ENCODE peak calls at places on chromosomes 12 and 14, in four cellular contexts. One of them, this sample, is unnamed.

GRCh38 chr14:106605548-106606448 is 1079.4 kb downstream of the TMEM121 start:
- DNase-seq in HepG2: peak
- DNase-seq in H1: no peak
- DNase-seq in A549: no peak
- DNase-seq in this sample: peak

GRCh38 chr12:124718458-124718857 is 145.2 kb downstream of the SCARB1 start:
- DNase-seq in H1: no peak
- DNase-seq in A549: no peak
- DNase-seq in HepG2: no peak
- DNase-seq in this sample: no peak

GRCh38 chr14:105503296-105503640 is 12.2 kb downstream of the TEDC1 start:
- DNase-seq in HepG2: no peak
- DNase-seq in A549: no peak
- DNase-seq in H1: no peak
- DNase-seq in this sample: no peak

GRCh38 chr12:124390442-124391116 is 95.7 kb downstream of the RFLNA start:
- DNase-seq in H1: no peak
- DNase-seq in A549: peak
- DNase-seq in HepG2: no peak
- DNase-seq in this sample: no peak

GRCh38 chr14:66752109-66752508 is 244.2 kb downstream of the GPHN start:
- DNase-seq in A549: no peak
- DNase-seq in HepG2: no peak
- DNase-seq in H1: no peak
- DNase-seq in this sample: no peak

GRCh38 chr14:22530101-22530500 is 58.9 kb downstream of the DAD1 start:
- DNase-seq in HepG2: no peak
- DNase-seq in A549: no peak
- DNase-seq in H1: no peak
- DNase-seq in this sample: no peak

GRCh38 chr12:96063046-96063445 is 27.7 kb upstream of the LTA4H start:
- DNase-seq in HepG2: no peak
- DNase-seq in A549: peak
- DNase-seq in H1: no peak
- DNase-seq in this sample: no peak

GRCh38 chr12:21940972-21941521 is at the start of gene ABCC9:
- DNase-seq in HepG2: no peak
- DNase-seq in H1: peak
- DNase-seq in A549: no peak
- DNase-seq in this sample: peak

GRCh38 chr14:24367506-24368214 is at the start of gene NFATC4:
- DNase-seq in H1: peak
- DNase-seq in HepG2: peak
- DNase-seq in A549: no peak
- DNase-seq in this sample: peak

GRCh38 chr12:14841761-14842160 is 1.6 kb downstream of the ART4 start:
- DNase-seq in A549: peak
- DNase-seq in HepG2: peak
- DNase-seq in H1: no peak
- DNase-seq in this sample: no peak

GRCh38 chr14:29906256-29906885 is 21.3 kb downstream of the PRKD1 start:
- DNase-seq in A549: no peak
- DNase-seq in H1: no peak
- DNase-seq in HepG2: peak
- DNase-seq in this sample: no peak
- TF ChIP-seq JUN in A549: no peak
- TF ChIP-seq JUN in H1: no peak
- TF ChIP-seq JUN in HepG2: no peak
- TF ChIP-seq JUN in this sample: no peak

DNA sequence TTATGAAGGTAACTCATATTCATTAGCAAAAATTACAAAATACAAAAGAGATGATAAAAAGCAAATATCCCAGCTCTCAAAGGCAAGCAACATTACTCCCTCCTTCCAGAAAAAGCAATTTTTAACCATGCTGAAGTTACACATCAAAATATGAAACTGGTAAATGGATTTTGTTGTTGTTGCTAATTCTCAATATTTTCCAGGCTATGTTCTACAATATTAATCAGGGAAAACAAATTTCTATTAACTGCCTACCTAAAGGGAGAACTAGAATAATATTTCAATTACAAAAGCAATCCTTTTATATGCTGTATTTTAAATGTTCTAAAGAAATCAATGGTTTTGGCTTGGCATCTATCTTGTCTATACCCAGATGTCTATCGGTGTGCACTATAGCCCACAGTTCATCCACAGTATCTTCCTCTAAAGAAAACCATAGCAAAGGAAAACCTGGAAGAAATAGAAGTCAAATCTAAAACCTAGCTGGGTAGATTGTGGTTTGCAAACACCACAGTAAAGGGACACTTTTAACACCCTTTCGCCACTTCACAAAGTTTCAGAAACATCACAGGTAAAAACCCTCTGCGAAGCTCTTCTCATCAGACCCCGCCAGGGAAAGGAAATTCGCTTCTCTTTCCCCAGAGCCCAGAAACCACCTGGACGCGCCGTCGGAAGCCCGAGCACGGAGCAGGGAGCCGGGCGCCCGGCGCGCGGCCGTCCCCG is 32.0 kb downstream of the TC2N start:
- DNase-seq in HepG2: no peak
- DNase-seq in H1: no peak
- DNase-seq in A549: no peak
- DNase-seq in this sample: no peak
- TF ChIP-seq RNF2 in HepG2: no peak
- TF ChIP-seq RNF2 in H1: no peak
- TF ChIP-seq RNF2 in A549: peak
- TF ChIP-seq RNF2 in this sample: no peak

GRCh38 chr12:131808744-131809371 is 19.3 kb upstream of the MMP17 start:
- DNase-seq in A549: no peak
- DNase-seq in HepG2: no peak
- DNase-seq in H1: no peak
- DNase-seq in this sample: peak
- TF ChIP-seq JUN in A549: no peak
- TF ChIP-seq JUN in HepG2: no peak
- TF ChIP-seq JUN in H1: no peak
- TF ChIP-seq JUN in this sample: no peak

GRCh38 chr12:117367006-117367638 is 5.7 kb upstream of the NOS1 start:
- DNase-seq in HepG2: peak
- DNase-seq in A549: peak
- DNase-seq in H1: peak
- DNase-seq in this sample: peak

GRCh38 chr12:117362391-117362790 is 965 bp upstream of the NOS1 start:
- DNase-seq in A549: no peak
- DNase-seq in H1: no peak
- DNase-seq in HepG2: no peak
- DNase-seq in this sample: no peak

GRCh38 chr12:117363953-117364486 is 2.6 kb upstream of the NOS1 start:
- DNase-seq in A549: no peak
- DNase-seq in HepG2: no peak
- DNase-seq in H1: no peak
- DNase-seq in this sample: no peak

GRCh38 chr12:117363263-117363662 is 1.8 kb upstream of the NOS1 start:
- DNase-seq in HepG2: no peak
- DNase-seq in H1: no peak
- DNase-seq in A549: no peak
- DNase-seq in this sample: no peak

DNA sequence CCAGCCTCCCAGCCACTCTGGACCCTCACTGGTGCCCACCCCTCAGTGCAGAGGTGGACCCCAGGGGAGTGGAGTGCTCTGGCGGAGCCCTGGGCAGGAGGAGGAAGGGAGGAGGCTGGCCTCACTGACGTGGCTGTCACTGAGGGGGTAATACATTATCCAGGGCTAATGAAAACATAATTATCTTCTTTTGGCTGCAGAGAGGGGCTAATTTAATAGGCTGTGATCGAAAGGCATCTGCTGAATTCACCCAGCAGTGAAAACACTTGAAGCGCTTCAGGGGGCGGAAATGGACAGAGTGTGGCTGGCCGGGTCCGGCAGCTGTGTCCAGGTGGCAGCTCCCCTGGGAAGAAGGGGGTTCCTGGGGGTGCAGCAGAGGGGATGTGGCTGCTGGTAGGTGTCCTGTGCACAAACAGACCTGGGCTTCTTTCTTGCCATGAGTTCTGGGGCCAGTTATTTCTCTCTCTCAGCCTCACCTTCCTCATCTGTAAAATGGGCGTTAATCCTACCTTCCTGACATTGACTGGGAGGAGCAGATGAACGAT is 3.7 kb upstream of the NOS1 start:
- DNase-seq in A549: no peak
- DNase-seq in HepG2: no peak
- DNase-seq in H1: no peak
- DNase-seq in this sample: no peak
- TF ChIP-seq RNF2 in A549: no peak
- TF ChIP-seq RNF2 in HepG2: no peak
- TF ChIP-seq RNF2 in H1: no peak
- TF ChIP-seq RNF2 in this sample: no peak

GRCh38 chr14:45271858-45272537 is 19.0 kb upstream of the MIS18BP1 start:
- DNase-seq in H1: no peak
- DNase-seq in HepG2: no peak
- DNase-seq in A549: no peak
- DNase-seq in this sample: no peak
- TF ChIP-seq JUN in H1: no peak
- TF ChIP-seq JUN in HepG2: no peak
- TF ChIP-seq JUN in A549: no peak
- TF ChIP-seq JUN in this sample: no peak

DNA sequence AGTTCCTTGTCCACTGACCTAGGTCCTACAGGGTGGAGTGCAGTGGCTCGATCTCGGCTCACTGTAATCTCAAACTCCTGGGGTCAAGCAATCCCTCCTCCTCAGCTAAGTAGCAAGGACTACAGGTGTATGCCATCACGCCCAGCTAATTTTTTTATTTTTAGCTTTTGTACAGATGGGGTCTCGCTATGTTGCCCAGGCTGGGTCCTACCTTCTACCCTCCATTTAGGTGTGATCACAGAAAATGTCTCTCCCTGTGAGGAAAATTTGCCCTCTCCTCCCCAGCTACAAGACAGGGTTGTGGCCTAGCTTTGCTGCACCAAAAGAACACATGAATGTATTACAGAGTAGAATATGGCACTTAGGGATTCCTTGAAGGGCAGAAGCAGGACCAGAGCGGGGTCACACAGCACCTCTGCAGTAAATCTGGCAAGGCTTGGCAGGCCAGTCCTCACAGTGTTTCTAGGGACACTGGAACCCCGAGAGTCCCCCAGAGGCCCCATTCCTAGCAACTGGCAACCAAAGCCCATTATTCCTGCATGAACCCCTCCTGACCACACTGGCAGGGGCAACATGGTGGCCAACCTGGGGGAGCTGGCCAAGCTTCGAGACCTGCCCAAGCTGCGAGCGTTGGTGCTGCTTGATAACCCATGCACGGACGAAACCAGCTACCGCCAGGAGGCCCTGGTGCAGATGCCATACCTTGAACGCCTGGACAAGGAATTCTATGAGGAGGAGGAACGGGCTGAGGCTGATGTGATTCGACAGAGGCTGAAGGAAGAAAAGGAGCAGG is 2.0 kb upstream of the ENO2 start:
- DNase-seq in A549: no peak
- DNase-seq in H1: no peak
- DNase-seq in HepG2: no peak
- DNase-seq in this sample: no peak
- TF ChIP-seq RNF2 in A549: no peak
- TF ChIP-seq RNF2 in H1: no peak
- TF ChIP-seq RNF2 in HepG2: no peak
- TF ChIP-seq RNF2 in this sample: no peak

This sample was measured in K562.